ENCODE peak calls at places on chromosomes 2 and 18, in six cellular contexts. G is AG09309, W is brain microvascular endothelial cell, F is B cell, K is LHCN-M2, L is GM04503. U is an unnamed sample.

GRCh38 chr2:18245375-18245774 is 315.1 kb downstream of the RDH14 start:
- DNase-seq in G (no peak), W (no peak), F (no peak), K (peak), L (no peak), U (no peak)

GRCh38 chr2:238269741-238270140 is 18.7 kb downstream of the PER2 start:
- DNase-seq in G (no peak), W (no peak), F (no peak), K (no peak), L (no peak), U (no peak)

GRCh38 chr18:32714571-32715148 is 58.2 kb downstream of the KLHL14 start:
- DNase-seq in G (peak), W (peak), F (peak), K (peak), L (no peak), U (no peak)

GRCh38 chr18:56728741-56729140 is 77.6 kb downstream of the WDR7 start:
- DNase-seq in G (no peak), W (no peak), F (no peak), K (no peak), L (no peak), U (no peak)

GRCh38 chr2:164960159-164960558 is 4.8 kb upstream of the SLC38A11 start:
- DNase-seq in G (no peak), W (no peak), F (no peak), K (no peak), L (no peak), U (no peak)

GRCh38 chr2:68222287-68222686 is 30.0 kb downstream of the PPP3R1 start:
- DNase-seq in G (no peak), W (no peak), F (no peak), K (no peak), L (no peak), U (no peak)

GRCh38 chr2:21041943-21042707 is 1.7 kb downstream of the APOB start:
- DNase-seq in G (peak), W (no peak), F (no peak), K (no peak), L (no peak), U (no peak)

GRCh38 chr2:168738057-168738456 is 64.4 kb upstream of the NOSTRIN start:
- DNase-seq in G (no peak), W (no peak), F (no peak), K (peak), L (no peak), U (no peak)

GRCh38 chr2:129112181-129112580 is 793.5 kb upstream of the HS6ST1 start:
- DNase-seq in G (no peak), W (no peak), F (no peak), K (no peak), L (no peak), U (no peak)

GRCh38 chr2:177604291-177605065 is 211.9 kb downstream of the AGPS start:
- DNase-seq in G (peak), W (peak), F (peak), K (peak), L (peak), U (peak)

GRCh38 chr2:47907097-47907781 is 941 bp upstream of the FBXO11 start:
- DNase-seq in G (no peak), W (no peak), F (peak), K (no peak), L (no peak), U (no peak)

GRCh38 chr2:238866656-238867277 is 18.9 kb downstream of the TWIST2 start:
- DNase-seq in G (no peak), W (no peak), F (no peak), K (no peak), L (no peak), U (no peak)

GRCh38 chr18:24446953-24447537 is 13.4 kb upstream of the HRH4 start:
- DNase-seq in G (no peak), W (no peak), F (no peak), K (peak), L (no peak), U (no peak)

GRCh38 chr2:5022056-5022455 is 670.1 kb upstream of the SOX11 start:
- DNase-seq in G (no peak), W (no peak), F (no peak), K (no peak), L (no peak), U (no peak)

GRCh38 chr2:43226558-43226954 is at the start of gene ZFP36L2:
- DNase-seq in G (peak), W (peak), F (peak), K (peak), L (peak), U (peak)

GRCh38 chr2:137231616-137232015 is 466.3 kb downstream of the THSD7B start:
- DNase-seq in G (no peak), W (no peak), F (no peak), K (no peak), L (no peak), U (no peak)

GRCh38 chr2:26139269-26140183 is 33.4 kb upstream of the GAREM2 start:
- DNase-seq in G (no peak), W (no peak), F (no peak), K (no peak), L (no peak), U (no peak)

GRCh38 chr2:124258481-124258880 is 233.4 kb downstream of the CNTNAP5 start:
- DNase-seq in G (no peak), W (no peak), F (no peak), K (no peak), L (peak), U (peak)

GRCh38 chr2:225894240-225894980 is 494.9 kb downstream of the NYAP2 start:
- DNase-seq in G (peak), W (peak), F (no peak), K (peak), L (peak), U (peak)

GRCh38 chr2:219476605-219477578 is 21.8 kb upstream of the GMPPA start:
- DNase-seq in G (no peak), W (no peak), F (no peak), K (no peak), L (no peak), U (no peak)

GRCh38 chr2:205835982-205836381 is 153.7 kb downstream of the NRP2 start:
- DNase-seq in G (no peak), W (no peak), F (no peak), K (no peak), L (no peak), U (no peak)

GRCh38 chr2:33312389-33312788 is 164.1 kb upstream of the RASGRP3 start:
- DNase-seq in G (no peak), W (no peak), F (no peak), K (no peak), L (no peak), U (no peak)

GRCh38 chr2:38148501-38148900 is 72.5 kb upstream of the CYP1B1 start:
- DNase-seq in G (peak), W (no peak), F (no peak), K (peak), L (no peak), U (no peak)

GRCh38 chr2:76268928-76269327 is 558.2 kb upstream of the GCFC2 start:
- DNase-seq in G (no peak), W (no peak), F (no peak), K (no peak), L (no peak), U (no peak)